ENCODE peak calls at places on chromosome X, in nine cellular contexts. I is thoracic aorta, U is cardiac muscle cell, G is neural progenitor cell, B is IMR-90, R is mesenchymal stem cell, C is stomach, L is adrenal gland, V is tibial nerve. S is an unnamed sample. For H3K4me1, the result is how much of the 10 kb centered on the place peaks cover.

GRCh38 chrX:40105016-40105790 is 7.4 kb upstream of the BCOR start:
- DNase-seq in I (no peak), V (no peak), L (peak), R (peak), G (peak), U (peak), C (no peak), B (no peak), S (no peak)

GRCh38 chrX:9466115-9466495 is 1.2 kb downstream of the TBL1X start:
- DNase-seq in I (no peak), C (peak), B (peak), G (peak), U (peak), V (peak), L (peak), R (peak), S (peak)

GRCh38 chrX:50813843-50814661 is at the start of gene SHROOM4:
- DNase-seq in I (no peak), V (peak), G (peak), U (peak), C (peak), R (peak), L (peak), B (peak), S (peak)

GRCh38 chrX:39910651-39911050 is 187.1 kb downstream of the BCOR start:
- DNase-seq in C (no peak), V (no peak), I (no peak), L (no peak), R (no peak), G (no peak), U (no peak), B (no peak), S (no peak)

GRCh38 chrX:56232221-56233082 is at the start of gene KLF8:
- DNase-seq in G (peak), B (no peak), I (peak), V (peak), C (peak), L (peak), R (no peak), U (peak), S (peak)

GRCh38 chrX:40148189-40148438 is 50.4 kb upstream of the BCOR start:
- DNase-seq in V (no peak), R (no peak), L (no peak), I (no peak), C (no peak), U (no peak), B (no peak), G (no peak), S (no peak)

GRCh38 chrX:100208076-100208475 is 202.0 kb downstream of the PCDH19 start:
- DNase-seq in I (no peak), C (no peak), V (no peak), R (no peak), B (no peak), L (no peak), U (no peak), G (no peak), S (no peak)

GRCh38 chrX:107355533-107355932 is 93.9 kb upstream of the FRMPD3 start:
- DNase-seq in B (no peak), L (no peak), U (no peak), C (no peak), I (no peak), R (no peak), G (peak), V (no peak), S (no peak)

GRCh38 chrX:13934731-13935130 is 95.0 kb downstream of the GEMIN8 start:
- DNase-seq in G (no peak), B (no peak), L (no peak), I (no peak), V (no peak), R (no peak), C (no peak), U (no peak), S (no peak)

GRCh38 chrX:85136409-85136808 is 107.2 kb downstream of the SATL1 start:
- DNase-seq in L (no peak), G (no peak), B (no peak), I (no peak), R (no peak), V (no peak), C (no peak), U (peak), S (no peak)

GRCh38 chrX:139640259-139640658 is 67.7 kb downstream of the MCF2 start:
- DNase-seq in G (no peak), R (no peak), C (no peak), I (no peak), L (no peak), U (no peak), V (no peak), B (no peak), S (no peak)

GRCh38 chrX:7330971-7331746 is 183.2 kb upstream of the PUDP start:
- DNase-seq in I (no peak), V (peak), B (peak), L (peak), G (no peak), C (no peak), U (no peak), R (peak), S (peak)

GRCh38 chrX:53813663-53814440 is 127.3 kb upstream of the HUWE1 start:
- DNase-seq in G (no peak), U (no peak), L (no peak), R (no peak), V (no peak), B (no peak), C (no peak), I (no peak), S (no peak)

GRCh38 chrX:140821280-140821679 is 111.7 kb downstream of the LINC00632 start:
- DNase-seq in L (no peak), B (no peak), V (no peak), R (no peak), C (no peak), U (no peak), I (no peak), G (no peak), S (no peak)

GRCh38 chrX:1261285-1261684 is 7.3 kb upstream of the CSF2RA start:
- DNase-seq in I (no peak), L (no peak), U (no peak), C (no peak), B (no peak), V (no peak), R (no peak), G (peak), S (no peak)

GRCh38 chrX:133335027-133335426 is 80.3 kb downstream of the GPC4 start:
- DNase-seq in I (no peak), G (peak), U (peak), C (no peak), B (peak), V (peak), R (peak), L (peak), S (no peak)

GRCh38 chrX:68838571-68838910 is 9.7 kb downstream of the EFNB1 start:
- DNase-seq in R (no peak), B (no peak), V (no peak), I (no peak), U (no peak), L (no peak), G (no peak), C (no peak), S (peak)

GRCh38 chrX:95367286-95367685 is 1317.4 kb upstream of the DIAPH2 start:
- DNase-seq in U (no peak), I (no peak), R (no peak), G (no peak), L (no peak), V (no peak), C (no peak), B (no peak), S (no peak)

GRCh38 chrX:123917069-123917468 is 44.4 kb upstream of the STAG2 start:
- DNase-seq in C (no peak), L (no peak), R (no peak), I (no peak), V (no peak), U (no peak), B (no peak), G (no peak), S (no peak)

GRCh38 chrX:1851527-1851926 is 236.7 kb downstream of the ASMT start:
- DNase-seq in R (no peak), U (no peak), C (no peak), L (no peak), G (no peak), V (no peak), I (no peak), B (no peak), S (no peak)

GRCh38 chrX:69107747-69108410 is 57.4 kb downstream of the PJA1 start:
- DNase-seq in B (no peak), I (no peak), V (no peak), R (no peak), C (no peak), U (peak), G (no peak), L (no peak), S (no peak)

GRCh38 chrX:9555354-9555753 is 90.5 kb downstream of the TBL1X start:
- DNase-seq in B (peak), U (no peak), I (no peak), C (no peak), R (no peak), V (no peak), L (no peak), G (no peak), S (no peak)

GRCh38 chrX:41481264-41482109 is 34.3 kb downstream of the NYX start:
- DNase-seq in C (no peak), I (no peak), G (peak), U (no peak), B (no peak), V (no peak), R (no peak), L (no peak), S (no peak)

GRCh38 chrX:131424895-131425294 is 119.0 kb upstream of the OR13H1 start:
- DNase-seq in B (no peak), C (no peak), R (no peak), I (no peak), L (no peak), V (no peak), G (no peak), U (no peak), S (no peak)

GRCh38 chrX:48683411-48683982 is at the start of gene WAS:
- DNase-seq in U (no peak), L (peak), I (no peak), G (no peak), R (no peak), V (no peak), C (no peak), B (no peak), S (no peak)

GRCh38 chrX:103733017-103733416 is 22.3 kb downstream of the TMEM31 start:
- DNase-seq in L (no peak), G (no peak), B (no peak), R (no peak), U (no peak), I (no peak), V (no peak), C (no peak), S (no peak)

GRCh38 chrX:20015422-20015821 is 24.6 kb upstream of the BCLAF3 start:
- DNase-seq in C (no peak), U (no peak), I (no peak), L (no peak), R (no peak), G (no peak), V (no peak), B (no peak), S (no peak)

GRCh38 chrX:16771483-16772398 is 14.5 kb upstream of the TXLNG start:
- DNase-seq in I (no peak), B (peak), U (peak), G (peak), C (no peak), L (no peak), V (no peak), R (peak), S (no peak)

GRCh38 chrX:68440940-68441339 is 7.6 kb upstream of the OPHN1 start:
- DNase-seq in I (peak), L (peak), B (peak), G (no peak), U (peak), C (peak), V (peak), R (peak), S (peak)

GRCh38 chrX:116111934-116112595 is 58.5 kb upstream of the AGTR2 start:
- DNase-seq in I (no peak), G (no peak), R (no peak), V (no peak), U (no peak), C (no peak), B (no peak), L (no peak), S (no peak)

GRCh38 chrX:120301960-120302359 is 9.3 kb downstream of the TMEM255A start:
- DNase-seq in C (no peak), L (no peak), R (no peak), U (no peak), I (no peak), B (no peak), G (no peak), V (no peak), S (no peak)

GRCh38 chrX:94932278-94932965 is 1258.4 kb downstream of the FAM133A start:
- DNase-seq in G (no peak), B (no peak), R (no peak), C (no peak), U (peak), L (no peak), I (no peak), V (no peak), S (no peak)

GRCh38 chrX:48509245-48509590 is 426 bp downstream of the PORCN start:
- DNase-seq in U (no peak), C (no peak), G (peak), L (no peak), B (no peak), R (no peak), V (no peak), I (no peak), S (no peak)

GRCh38 chrX:9164535-9165425 is 130.9 kb upstream of the FAM9B start:
- DNase-seq in G (no peak), U (no peak), L (no peak), I (no peak), V (no peak), R (no peak), B (no peak), C (no peak), S (no peak)

GRCh38 chrX:153819398-153820083 is 10.8 kb downstream of the PDZD4 start:
- DNase-seq in U (no peak), I (no peak), C (no peak), B (no peak), L (no peak), V (no peak), G (no peak), R (no peak), S (no peak)
- H3K27ac ChIP-seq in U (no peak), I (no peak), C (no peak), B (no peak), L (no peak), V (no peak), G (no peak), R (no peak), S (peak)

GRCh38 chrX:155069414-155069813 is 1.5 kb downstream of the CMC4 start:
- DNase-seq in C (no peak), L (no peak), V (no peak), G (no peak), U (no peak), B (no peak), I (no peak), R (no peak), S (no peak)

GRCh38 chrX:155070663-155070974 is 317 bp downstream of the CMC4 start:
- DNase-seq in U (no peak), B (no peak), I (no peak), V (peak), L (no peak), G (no peak), C (no peak), R (no peak), S (no peak)

GRCh38 chrX:155070038-155070437 is 898 bp downstream of the CMC4 start:
- DNase-seq in R (no peak), V (no peak), L (no peak), U (no peak), G (peak), B (no peak), I (no peak), C (no peak), S (no peak)

GRCh38 chrX:155070975-155071693 is at the start of the genes BRCC3, CMC4 and MTCP1:
- DNase-seq in R (peak), L (peak), V (peak), C (peak), B (peak), I (no peak), U (peak), G (peak), S (peak)

DNA sequence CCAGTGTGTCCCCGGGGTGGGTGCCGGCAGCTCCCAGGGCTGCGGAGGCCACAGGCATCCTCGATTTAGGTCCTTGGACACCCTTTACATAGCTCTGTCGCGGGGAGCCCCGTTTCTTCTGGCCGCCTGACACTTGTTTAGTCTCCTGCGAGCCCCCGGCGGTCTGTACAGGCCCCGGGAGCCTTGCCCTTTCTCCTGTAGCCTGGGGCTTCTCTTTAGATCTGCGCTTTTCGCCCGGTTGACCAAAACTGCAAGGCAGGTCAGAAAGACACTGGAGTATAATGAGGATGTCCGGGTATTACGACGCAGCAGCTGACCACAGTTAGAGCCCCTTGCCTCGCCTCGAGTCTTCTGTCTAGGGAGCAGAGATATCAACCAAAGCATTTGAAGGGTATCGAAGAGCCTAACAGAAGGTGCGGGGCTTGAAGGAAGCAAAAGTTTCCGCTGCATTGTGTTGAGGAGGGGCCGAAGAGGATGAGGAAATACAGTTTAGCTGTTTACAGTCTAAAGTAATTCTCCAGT is 447 bp downstream of the BRCC3 start:
- DNase-seq in I (no peak), R (no peak), G (peak), C (no peak), V (peak), B (no peak), L (no peak), U (no peak), S (no peak)
- H3K4me1 ChIP-seq in I (under half), R (under half), G (under half), C (under half), V (under half), B (under half), L (under half), U (under half), S (under half)

GRCh38 chrX:65598559-65599147 is 64.1 kb upstream of the LAS1L start:
- DNase-seq in I (no peak), B (no peak), C (no peak), R (no peak), V (no peak), U (no peak), G (no peak), L (no peak), S (no peak)

GRCh38 chrX:65600106-65600505 is 65.5 kb upstream of the LAS1L start:
- DNase-seq in U (no peak), V (no peak), R (no peak), C (no peak), I (no peak), B (no peak), L (no peak), G (no peak), S (no peak)

GRCh38 chrX:65596270-65596669 is 61.7 kb upstream of the LAS1L start:
- DNase-seq in V (no peak), C (no peak), I (no peak), B (peak), L (peak), G (no peak), R (peak), U (no peak), S (peak)

GRCh38 chrX:65591206-65591605 is 56.6 kb upstream of the LAS1L start:
- DNase-seq in R (no peak), C (no peak), U (no peak), I (no peak), V (no peak), G (no peak), L (no peak), B (no peak), S (no peak)

GRCh38 chrX:65595460-65595876 is 60.9 kb upstream of the LAS1L start:
- DNase-seq in R (peak), U (peak), V (peak), L (peak), C (peak), B (peak), I (peak), G (peak), S (peak)
- H3K27ac ChIP-seq in R (no peak), U (no peak), V (peak), L (peak), C (peak), B (peak), I (peak), G (no peak), S (peak)

GRCh38 chrX:72041166-72041565 is 90.5 kb downstream of the RTL5 start:
- DNase-seq in V (no peak), I (no peak), U (no peak), L (no peak), B (no peak), G (no peak), C (no peak), R (no peak), S (no peak)

GRCh38 chrX:72045141-72045540 is 86.6 kb downstream of the RTL5 start:
- DNase-seq in U (no peak), L (no peak), V (no peak), G (peak), C (no peak), I (no peak), R (no peak), B (no peak), S (no peak)

GRCh38 chrX:72045552-72046277 is 86.0 kb downstream of the RTL5 start:
- DNase-seq in U (peak), V (no peak), B (no peak), L (no peak), C (no peak), R (no peak), G (peak), I (no peak), S (no peak)

GRCh38 chrX:72041901-72042859 is 89.5 kb downstream of the RTL5 start:
- DNase-seq in R (peak), U (no peak), L (no peak), G (no peak), V (no peak), C (no peak), I (no peak), B (peak), S (no peak)

DNA sequence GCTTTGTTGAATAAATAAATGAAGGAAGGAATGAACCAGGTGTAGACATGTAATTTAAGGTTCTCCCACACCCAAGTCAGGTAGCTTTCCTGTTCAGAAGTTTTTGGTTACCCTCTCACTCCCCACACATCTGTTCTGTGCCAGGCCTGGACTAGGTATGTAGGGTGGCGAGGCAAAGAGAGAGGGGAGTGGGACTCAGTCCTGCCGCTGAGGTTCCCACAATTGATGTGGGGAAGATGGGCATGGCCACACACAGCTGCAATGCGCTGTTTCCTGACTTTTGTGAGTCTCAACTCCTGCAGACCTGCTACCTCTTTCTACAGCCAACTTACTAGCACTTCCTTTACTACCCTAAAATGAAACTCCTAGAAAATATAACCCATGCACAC is 88.9 kb downstream of the RTL5 start:
- DNase-seq in G (no peak), R (no peak), V (no peak), U (no peak), C (no peak), I (no peak), L (no peak), B (no peak), S (no peak)
- H3K4me1 ChIP-seq in G (under half), R (under half), V (under half), U (under half), C (under half), I (under half), L (under half), B (under half), S (half or more)

GRCh38 chrX:136192839-136193414 is 45.6 kb downstream of the FHL1 start:
- DNase-seq in B (peak), C (no peak), L (no peak), R (no peak), V (no peak), G (no peak), U (no peak), I (no peak), S (no peak)

GRCh38 chrX:136194546-136194945 is 47.2 kb downstream of the FHL1 start:
- DNase-seq in I (no peak), B (no peak), U (no peak), L (no peak), C (no peak), G (no peak), V (no peak), R (no peak), S (no peak)

GRCh38 chrX:136192135-136192534 is 44.8 kb downstream of the FHL1 start:
- DNase-seq in B (no peak), L (no peak), I (no peak), G (no peak), R (no peak), U (no peak), C (no peak), V (no peak), S (no peak)

GRCh38 chrX:136195247-136195646 is 47.9 kb downstream of the FHL1 start:
- DNase-seq in B (no peak), U (no peak), I (no peak), C (no peak), V (no peak), L (no peak), G (no peak), R (no peak), S (no peak)

GRCh38 chrX:136193771-136194170 is 46.4 kb downstream of the FHL1 start:
- DNase-seq in G (no peak), U (no peak), R (no peak), I (no peak), B (no peak), V (no peak), C (no peak), L (no peak), S (no peak)
- H3K27ac ChIP-seq in G (no peak), U (no peak), R (peak), I (peak), B (no peak), V (no peak), C (peak), L (no peak), S (peak)

S was measured in tibial artery.